ENCODE peak calls at places on chromosome 1, in six cellular contexts. One of them, this sample, is unnamed.

GRCh38 chr1:93845554-93846150 is 33.4 kb downstream of the DNTTIP2 start:
- DNase-seq in H54: peak; percentile 39
- DNase-seq in dorsolateral prefrontal cortex: no peak
- DNase-seq in AG08396: peak; percentile 72
- DNase-seq in MCF 10A: peak; percentile 82
- DNase-seq in dermis blood vessel endothelial cell: peak; percentile 91
- DNase-seq in this sample: no peak

GRCh38 chr1:6475381-6476133 is 9.6 kb upstream of the TNFRSF25 start:
- DNase-seq in dorsolateral prefrontal cortex: peak; percentile 63
- DNase-seq in MCF 10A: peak; percentile 52
- DNase-seq in AG08396: peak; percentile 85
- DNase-seq in H54: peak; percentile 77
- DNase-seq in dermis blood vessel endothelial cell: peak; percentile 66
- DNase-seq in this sample: no peak

GRCh38 chr1:19113362-19114092 is 96.5 kb downstream of the UBR4 start:
- DNase-seq in AG08396: peak; percentile 29
- DNase-seq in dermis blood vessel endothelial cell: peak; percentile 70
- DNase-seq in MCF 10A: peak; percentile 54
- DNase-seq in H54: peak; percentile 38
- DNase-seq in dorsolateral prefrontal cortex: no peak
- DNase-seq in this sample: no peak

GRCh38 chr1:151145158-151146071 is 1.0 kb downstream of the SEMA6C start:
- DNase-seq in dermis blood vessel endothelial cell: peak; percentile 44
- DNase-seq in MCF 10A: no peak
- DNase-seq in dorsolateral prefrontal cortex: no peak
- DNase-seq in H54: no peak
- DNase-seq in AG08396: no peak
- DNase-seq in this sample: no peak

GRCh38 chr1:220775238-220775853 is 11.4 kb upstream of the MTARC1 start:
- DNase-seq in H54: peak; percentile 14
- DNase-seq in dorsolateral prefrontal cortex: no peak
- DNase-seq in dermis blood vessel endothelial cell: peak; percentile 73
- DNase-seq in MCF 10A: peak; percentile 69
- DNase-seq in AG08396: peak; percentile 44
- DNase-seq in this sample: no peak

GRCh38 chr1:85244271-85245053 is 15.0 kb downstream of the C1orf52 start:
- DNase-seq in dermis blood vessel endothelial cell: peak; percentile 6
- DNase-seq in AG08396: no peak
- DNase-seq in MCF 10A: peak; percentile 13
- DNase-seq in H54: no peak
- DNase-seq in dorsolateral prefrontal cortex: no peak
- DNase-seq in this sample: peak; percentile 13

GRCh38 chr1:74010206-74010605 is 187.8 kb downstream of the LRRIQ3 start:
- DNase-seq in H54: peak; percentile 17
- DNase-seq in AG08396: no peak
- DNase-seq in dorsolateral prefrontal cortex: no peak
- DNase-seq in MCF 10A: no peak
- DNase-seq in dermis blood vessel endothelial cell: no peak
- DNase-seq in this sample: no peak

GRCh38 chr1:110212165-110213142 is 2.3 kb downstream of the KCNC4 start:
- DNase-seq in AG08396: no peak
- DNase-seq in MCF 10A: no peak
- DNase-seq in H54: no peak
- DNase-seq in dorsolateral prefrontal cortex: no peak
- DNase-seq in dermis blood vessel endothelial cell: peak; percentile 15
- DNase-seq in this sample: no peak

GRCh38 chr1:95340056-95340455 is 106.0 kb downstream of the RWDD3 start:
- DNase-seq in AG08396: no peak
- DNase-seq in dermis blood vessel endothelial cell: no peak
- DNase-seq in dorsolateral prefrontal cortex: no peak
- DNase-seq in MCF 10A: no peak
- DNase-seq in H54: no peak
- DNase-seq in this sample: no peak

GRCh38 chr1:116224561-116224960 is 113.4 kb downstream of the MAB21L3 start:
- DNase-seq in dermis blood vessel endothelial cell: no peak
- DNase-seq in MCF 10A: no peak
- DNase-seq in dorsolateral prefrontal cortex: no peak
- DNase-seq in H54: no peak
- DNase-seq in AG08396: no peak
- DNase-seq in this sample: no peak

GRCh38 chr1:200379940-200380588 is 29.8 kb downstream of the ZNF281 start:
- DNase-seq in H54: no peak
- DNase-seq in MCF 10A: no peak
- DNase-seq in dermis blood vessel endothelial cell: no peak
- DNase-seq in AG08396: no peak
- DNase-seq in dorsolateral prefrontal cortex: no peak
- DNase-seq in this sample: no peak

GRCh38 chr1:228085287-228085926 is 2.9 kb downstream of the ARF1 start:
- DNase-seq in AG08396: peak; percentile 69
- DNase-seq in H54: no peak
- DNase-seq in dorsolateral prefrontal cortex: peak; percentile 1
- DNase-seq in MCF 10A: peak; percentile 85
- DNase-seq in dermis blood vessel endothelial cell: peak; percentile 73
- DNase-seq in this sample: no peak

GRCh38 chr1:94125551-94126514 is 4.9 kb upstream of the ABCA4 start:
- DNase-seq in dermis blood vessel endothelial cell: no peak
- DNase-seq in dorsolateral prefrontal cortex: no peak
- DNase-seq in H54: no peak
- DNase-seq in MCF 10A: no peak
- DNase-seq in AG08396: no peak
- DNase-seq in this sample: no peak

GRCh38 chr1:205374205-205375078 is 17.7 kb upstream of the KLHDC8A start:
- DNase-seq in dermis blood vessel endothelial cell: peak; percentile 22
- DNase-seq in dorsolateral prefrontal cortex: no peak
- DNase-seq in AG08396: peak; percentile 57
- DNase-seq in MCF 10A: peak; percentile 92
- DNase-seq in H54: peak; percentile 71
- DNase-seq in this sample: peak; percentile 48

GRCh38 chr1:160400646-160401486 is 502 bp downstream of the VANGL2 start:
- DNase-seq in AG08396: no peak
- DNase-seq in H54: no peak
- DNase-seq in dorsolateral prefrontal cortex: no peak
- DNase-seq in MCF 10A: no peak
- DNase-seq in dermis blood vessel endothelial cell: no peak
- DNase-seq in this sample: no peak

GRCh38 chr1:16717174-16718108 is 22.9 kb upstream of the RNU1-4 start:
- DNase-seq in dorsolateral prefrontal cortex: no peak
- DNase-seq in MCF 10A: peak; percentile 1
- DNase-seq in dermis blood vessel endothelial cell: no peak
- DNase-seq in AG08396: no peak
- DNase-seq in H54: no peak
- DNase-seq in this sample: no peak